ENCODE peak calls at places on chromosomes 1 and 21, in eight cellular contexts. R is esophagus squamous epithelium, N is testis, M is spleen, V is endothelial cell of umbilical vein, E is body of pancreas, B is stomach, Q is breast epithelium. X is an unnamed sample. For H3K27me3, the result is how much of the 10 kb centered on the place peaks cover.

GRCh38 chr1:204583909-204584632 is 67.9 kb downstream of the MDM4 start:
- DNase-seq in R (no peak), N (peak), M (no peak), V (no peak), E (peak), B (peak), Q (peak), X (no peak)

GRCh38 chr1:172203902-172204301 is 216.6 kb upstream of the C1orf105 start:
- DNase-seq in R (no peak), N (no peak), M (no peak), V (no peak), E (no peak), B (no peak), Q (no peak), X (no peak)

GRCh38 chr1:39720094-39720999 is 18.3 kb upstream of the PPIE start:
- DNase-seq in R (no peak), N (no peak), M (no peak), V (peak), E (peak), B (no peak), Q (no peak), X (peak)

GRCh38 chr1:158146739-158147138 is 34.0 kb upstream of the CD1D start:
- DNase-seq in R (no peak), N (no peak), M (no peak), V (no peak), E (no peak), B (no peak), Q (no peak), X (no peak)

GRCh38 chr1:115356356-115356755 is 18.3 kb upstream of the NGF start:
- DNase-seq in R (no peak), N (no peak), M (no peak), V (no peak), E (no peak), B (no peak), Q (no peak), X (no peak)

GRCh38 chr1:234106032-234106431 is 201.6 kb downstream of the SLC35F3 start:
- DNase-seq in R (no peak), N (no peak), M (no peak), V (no peak), E (no peak), B (no peak), Q (no peak), X (no peak)

GRCh38 chr1:154972517-154973343 is 1.8 kb upstream of the CKS1B start:
- DNase-seq in R (no peak), N (peak), M (peak), V (peak), E (peak), B (peak), Q (peak), X (no peak)

GRCh38 chr1:32028746-32029145 is 15.1 kb downstream of the KHDRBS1 start:
- DNase-seq in R (no peak), N (no peak), M (no peak), V (no peak), E (no peak), B (no peak), Q (no peak), X (no peak)

GRCh38 chr1:37831109-37831508 is 23.1 kb upstream of the YRDC start:
- DNase-seq in R (no peak), N (no peak), M (no peak), V (no peak), E (no peak), B (no peak), Q (no peak), X (no peak)

GRCh38 chr1:110340207-110340468 is 961 bp downstream of the RBM15 start:
- DNase-seq in R (no peak), N (no peak), M (no peak), V (no peak), E (peak), B (no peak), Q (no peak), X (no peak)

GRCh38 chr21:46625759-46626158 is 9.7 kb upstream of the PRMT2 start:
- DNase-seq in R (no peak), N (no peak), M (no peak), V (no peak), E (no peak), B (no peak), Q (no peak), X (no peak)

GRCh38 chr1:87325982-87326738 is 2.5 kb upstream of the LMO4 start:
- DNase-seq in R (no peak), N (peak), M (no peak), V (peak), E (peak), B (peak), Q (no peak), X (no peak)

GRCh38 chr21:37257967-37258877 is 8.9 kb downstream of the VPS26C start:
- DNase-seq in R (no peak), N (peak), M (peak), V (peak), E (peak), B (peak), Q (peak), X (no peak)

GRCh38 chr1:154155282-154155681 is 409 bp upstream of the NUP210L start:
- DNase-seq in R (no peak), N (peak), M (no peak), V (peak), E (no peak), B (no peak), Q (no peak), X (no peak)

GRCh38 chr1:240492832-240493440 is 119.0 kb downstream of the GREM2 start:
- DNase-seq in R (no peak), N (peak), M (no peak), V (no peak), E (peak), B (no peak), Q (no peak), X (no peak)
- TF ChIP-seq POLR2A in R (no peak), N (no peak), M (no peak), V (no peak), E (no peak), B (no peak), Q (no peak), X (no peak)

GRCh38 chr1:25197235-25197930 is 34.9 kb downstream of the SYF2 start:
- DNase-seq in R (no peak), N (no peak), M (no peak), V (no peak), E (no peak), B (no peak), Q (no peak), X (no peak)
- H3K27me3 ChIP-seq in R (under half), N (under half), M (under half), V (under half), E (under half), B (under half), Q (under half), X (under half)

GRCh38 chr21:33266784-33267135 is 593 bp downstream of the IL10RB start:
- DNase-seq in R (no peak), N (no peak), M (peak), V (no peak), E (no peak), B (peak), Q (no peak), X (no peak)

GRCh38 chr21:33265664-33266049 is 510 bp upstream of the IL10RB start:
- DNase-seq in R (peak), N (peak), M (peak), V (no peak), E (no peak), B (peak), Q (peak), X (peak)

GRCh38 chr21:33267250-33267649 is 1.1 kb downstream of the IL10RB start:
- DNase-seq in R (no peak), N (no peak), M (no peak), V (no peak), E (no peak), B (no peak), Q (no peak), X (no peak)

GRCh38 chr21:33264561-33264960 is 1.6 kb upstream of the IL10RB start:
- DNase-seq in R (no peak), N (no peak), M (no peak), V (no peak), E (no peak), B (no peak), Q (no peak), X (no peak)

GRCh38 chr21:33266050-33266783 is at the start of gene IL10RB:
- DNase-seq in R (peak), N (peak), M (peak), V (peak), E (peak), B (peak), Q (peak), X (peak)
- TF ChIP-seq POLR2A in R (peak), N (no peak), M (no peak), V (no peak), E (peak), B (no peak), Q (no peak), X (peak)

GRCh38 chr1:207243756-207244408 is 77.6 kb upstream of the CD55 start:
- DNase-seq in R (no peak), N (no peak), M (no peak), V (no peak), E (no peak), B (no peak), Q (no peak), X (no peak)

GRCh38 chr1:207239874-207240273 is 81.6 kb upstream of the CD55 start:
- DNase-seq in R (no peak), N (no peak), M (no peak), V (no peak), E (no peak), B (no peak), Q (no peak), X (no peak)

GRCh38 chr1:207240325-207241095 is 81.0 kb upstream of the CD55 start:
- DNase-seq in R (no peak), N (no peak), M (no peak), V (peak), E (no peak), B (no peak), Q (peak), X (no peak)

GRCh38 chr1:207242911-207243310 is 78.6 kb upstream of the CD55 start:
- DNase-seq in R (no peak), N (no peak), M (no peak), V (no peak), E (no peak), B (no peak), Q (no peak), X (no peak)

DNA sequence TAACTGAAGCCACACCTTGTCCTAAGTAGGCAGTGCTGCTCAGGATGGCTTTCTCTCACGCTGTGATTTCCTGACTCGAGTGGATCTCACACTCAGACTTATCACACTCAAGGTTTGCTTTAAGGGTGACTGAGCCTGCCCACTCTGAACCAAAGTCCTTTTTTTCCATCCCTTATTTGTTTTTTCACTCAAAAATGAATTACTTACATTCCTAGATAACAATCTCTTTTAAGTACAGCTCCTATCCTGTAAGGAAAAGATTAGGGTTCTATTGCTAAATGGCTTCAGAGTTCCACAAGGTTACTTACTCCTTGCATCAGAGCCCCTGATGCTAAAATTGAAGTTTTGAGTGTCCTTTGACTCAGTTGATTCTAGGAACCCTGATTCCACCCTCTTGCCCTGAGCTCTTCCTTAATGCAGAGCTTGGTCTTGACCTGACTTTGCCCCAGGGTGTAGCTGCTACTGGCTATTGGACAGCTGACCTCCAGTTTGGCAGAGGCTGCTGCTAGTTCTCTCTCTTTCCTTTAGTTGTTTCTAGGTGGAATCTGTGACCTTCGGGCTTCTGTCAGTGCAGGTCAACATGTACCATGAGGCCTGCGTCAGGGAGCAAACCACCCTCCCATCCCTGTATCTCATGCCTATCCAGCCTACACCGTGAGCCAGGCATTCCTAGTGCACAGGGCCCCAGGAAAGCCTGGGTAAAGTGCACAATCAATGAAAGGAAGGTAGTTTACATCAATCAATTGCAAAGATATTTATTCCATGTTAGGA is 80.1 kb upstream of the CD55 start:
- DNase-seq in R (no peak), N (no peak), M (no peak), V (peak), E (no peak), B (no peak), Q (no peak), X (no peak)
- H3K27me3 ChIP-seq in R (under half), N (under half), M (under half), V (under half), E (under half), B (under half), Q (under half), X (under half)

X was measured in vagina.